ENCODE peak calls at places on chromosomes 13 and 19, in eight cellular contexts. J, U, S, L, I, X, E and T are unnamed samples.
A peak's percentile ranks its signal among the peaks of the same experiment; 100 is the strongest.

GRCh38 chr13:80029170-80029569 is 311.8 kb downstream of the SPRY2 start:
- DNase-seq in X (no peak), U (no peak), L (no peak), J (no peak), E (no peak), S (peak; percentile 9), I (no peak), T (no peak)

GRCh38 chr19:42872608-42873007 is 6.9 kb downstream of the PSG1 start:
- DNase-seq in L (no peak), J (no peak), X (no peak), E (no peak), U (no peak), I (no peak), S (no peak), T (no peak)

GRCh38 chr19:49056101-49056901 is 1.2 kb downstream of the CGB7 start:
- DNase-seq in J (peak; percentile 23), E (peak; percentile 33), U (peak; percentile 70), S (peak; percentile 66), L (peak; percentile 25), I (peak; percentile 59), X (peak; percentile 91), T (peak; percentile 48)

GRCh38 chr13:90839061-90839460 is 508.4 kb upstream of the MIR17HG start:
- DNase-seq in L (no peak), E (no peak), X (no peak), U (no peak), I (no peak), S (no peak), J (no peak), T (no peak)

GRCh38 chr13:72437458-72437857 is 290.0 kb downstream of the MZT1 start:
- DNase-seq in I (peak; percentile 88), U (no peak), L (no peak), X (no peak), S (no peak), J (no peak), E (no peak), T (no peak)

GRCh38 chr19:39409886-39410619 is 2.4 kb upstream of the PLEKHG2 start:
- DNase-seq in U (peak; percentile 90), I (peak; percentile 73), S (peak; percentile 87), J (peak; percentile 25), X (peak; percentile 73), L (peak; percentile 75), E (peak; percentile 81), T (peak; percentile 67)

GRCh38 chr13:112330479-112331407 is 45.4 kb upstream of the SPACA7 start:
- DNase-seq in S (no peak), U (no peak), L (no peak), I (no peak), X (no peak), E (no peak), J (no peak), T (no peak)

GRCh38 chr19:4052114-4052992 is 14.3 kb downstream of the ZBTB7A start:
- DNase-seq in J (peak; percentile 95), S (peak; percentile 56), L (no peak), U (peak; percentile 68), X (no peak), E (peak; percentile 81), I (peak; percentile 63), T (no peak)

GRCh38 chr19:17703823-17704463 is 15.3 kb upstream of the MAP1S start:
- DNase-seq in E (no peak), I (peak; percentile 43), U (peak; percentile 68), S (peak; percentile 55), X (peak; percentile 80), J (peak; percentile 33), L (peak; percentile 35), T (peak; percentile 33)

GRCh38 chr13:46571189-46571901 is 18.4 kb downstream of the LRCH1 start:
- DNase-seq in X (no peak), I (peak; percentile 83), S (no peak), L (no peak), E (no peak), J (peak; percentile 39), U (no peak), T (peak; percentile 13)

GRCh38 chr13:112056284-112056727 is 10.6 kb upstream of the SOX1 start:
- DNase-seq in J (no peak), S (no peak), I (no peak), E (no peak), L (no peak), U (no peak), X (peak; percentile 38), T (no peak)

GRCh38 chr19:58229255-58229639 is 533 bp downstream of the ZNF544 start:
- DNase-seq in S (no peak), X (peak; percentile 44), L (no peak), J (peak; percentile 30), I (peak; percentile 25), E (no peak), U (no peak), T (peak; percentile 34)

GRCh38 chr13:93767917-93768422 is 541.4 kb downstream of the GPC6 start:
- DNase-seq in J (peak; percentile 74), L (no peak), U (no peak), I (no peak), S (no peak), E (no peak), X (no peak), T (no peak)

GRCh38 chr19:29872224-29872731 is 60.5 kb downstream of the CCNE1 start:
- DNase-seq in U (no peak), I (peak; percentile 31), X (peak; percentile 49), J (no peak), L (no peak), S (no peak), E (no peak), T (no peak)

GRCh38 chr13:109840201-109840892 is 54.0 kb upstream of the IRS2 start:
- DNase-seq in L (no peak), U (no peak), J (no peak), S (no peak), E (no peak), I (peak; percentile 81), X (no peak), T (no peak)

GRCh38 chr13:92677571-92677970 is 549.0 kb upstream of the GPC6 start:
- DNase-seq in J (no peak), L (no peak), I (no peak), U (no peak), X (no peak), S (peak; percentile 19), E (no peak), T (no peak)

GRCh38 chr13:59747529-59747928 is 416.2 kb downstream of the DIAPH3 start:
- DNase-seq in E (no peak), S (no peak), X (no peak), I (no peak), U (no peak), J (peak; percentile 15), L (no peak), T (no peak)

GRCh38 chr13:98839826-98840769 is 87.6 kb upstream of the SLC15A1 start:
- DNase-seq in I (peak; percentile 70), S (peak; percentile 59), U (peak; percentile 58), E (no peak), J (peak; percentile 46), X (peak; percentile 72), L (peak; percentile 33), T (peak; percentile 69)

GRCh38 chr19:39207293-39207836 is 3.3 kb upstream of the SYCN start:
- DNase-seq in S (no peak), I (no peak), J (no peak), X (no peak), E (no peak), U (no peak), L (no peak), T (no peak)

DNA sequence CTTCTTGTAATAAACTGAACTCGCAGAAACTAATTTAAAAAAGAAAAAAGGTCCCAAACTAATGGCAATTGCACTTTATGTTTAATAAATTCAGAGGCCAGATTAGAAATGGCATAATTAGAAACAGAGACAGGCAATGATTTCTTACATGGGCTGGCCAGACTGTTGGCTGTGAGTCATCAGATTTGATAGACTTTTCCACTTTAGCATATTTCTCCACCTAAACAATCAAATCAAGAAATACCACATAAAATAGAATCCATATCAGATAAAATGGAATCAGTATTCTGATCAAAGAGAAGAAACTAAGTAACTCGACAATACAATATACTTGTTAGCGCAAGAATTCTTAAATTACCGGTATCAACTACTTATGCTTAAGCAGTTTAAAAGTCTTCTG is 29.0 kb downstream of the EXOSC8 start:
- DNase-seq in X (peak; percentile 30), I (peak; percentile 49), J (no peak), L (no peak), E (no peak), U (no peak), S (no peak), T (no peak)
- H3K36me3 ChIP-seq in X (peaks cover 82% of the 10 kb centered on the region), I (peaks cover 8% of the 10 kb centered on the region), J (peaks cover 56% of the 10 kb centered on the region), L (peaks cover 5% of the 10 kb centered on the region), E (peaks cover 3% of the 10 kb centered on the region), U (peaks cover 100% of the 10 kb centered on the region), S (no peaks in the 10 kb centered on the region), T (peaks cover 17% of the 10 kb centered on the region)

GRCh38 chr19:23802290-23802689 is 43.6 kb upstream of the ZNF681 start:
- DNase-seq in I (no peak), L (no peak), U (no peak), J (no peak), S (no peak), E (no peak), X (peak; percentile 32), T (no peak)
- H3K27ac ChIP-seq in I (no peak overlapping the region), L (no peak overlapping the region), U (no peak overlapping the region), J (no peak overlapping the region), S (no peak overlapping the region), E (no peak overlapping the region), X (no peak overlapping the region), T (no peak overlapping the region)

GRCh38 chr13:35163674-35164073 is 221.6 kb downstream of the NBEA start:
- DNase-seq in J (no peak), X (no peak), S (no peak), I (no peak), L (no peak), U (no peak), E (no peak), T (no peak)

GRCh38 chr13:35164324-35164932 is 222.4 kb downstream of the NBEA start:
- DNase-seq in L (no peak), J (peak; percentile 20), E (no peak), U (no peak), S (no peak), I (peak; percentile 37), X (peak; percentile 16), T (no peak)

GRCh38 chr13:35160921-35161320 is 218.9 kb downstream of the NBEA start:
- DNase-seq in E (no peak), L (no peak), U (no peak), S (no peak), X (no peak), I (no peak), J (no peak), T (no peak)

GRCh38 chr13:35165205-35165604 is 223.1 kb downstream of the NBEA start:
- DNase-seq in X (no peak), S (no peak), U (no peak), I (no peak), J (no peak), L (no peak), E (no peak), T (no peak)

GRCh38 chr13:35162420-35162819 is 220.3 kb downstream of the NBEA start:
- DNase-seq in I (no peak), X (no peak), E (no peak), S (no peak), J (no peak), U (no peak), L (no peak), T (no peak)
- H3K36me3 ChIP-seq in I (no peaks in the 10 kb centered on the region), X (peaks cover 18% of the 10 kb centered on the region), E (no peaks in the 10 kb centered on the region), S (no peaks in the 10 kb centered on the region), J (no peaks in the 10 kb centered on the region), U (no peaks in the 10 kb centered on the region), L (no peaks in the 10 kb centered on the region), T (no peaks in the 10 kb centered on the region)

DNA sequence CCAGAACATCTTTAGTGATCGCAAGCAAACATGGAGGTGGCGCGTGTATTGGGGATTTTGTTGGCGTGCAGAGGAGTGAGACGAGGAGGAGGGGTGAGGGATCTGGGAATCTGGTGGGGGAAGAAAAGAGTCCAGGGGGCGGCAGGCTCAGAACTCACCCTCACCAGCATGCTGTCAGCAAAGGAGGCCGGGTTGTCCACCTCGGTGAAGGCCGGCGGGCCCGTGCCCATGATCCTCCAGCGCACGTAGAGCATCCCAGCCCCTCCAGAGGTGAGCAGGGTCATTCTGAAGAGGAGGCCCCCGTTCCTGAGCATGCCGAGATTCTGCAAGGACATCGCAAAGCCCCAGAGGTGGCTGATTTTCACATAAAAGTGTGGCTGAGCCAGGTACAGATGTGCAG is 37.2 kb downstream of the TMTC4 start:
- DNase-seq in S (no peak), J (no peak), L (no peak), U (no peak), I (no peak), E (no peak), X (no peak), T (no peak)
- H3K27ac ChIP-seq in S (no peak overlapping the region), J (no peak overlapping the region), L (no peak overlapping the region), U (no peak overlapping the region), I (no peak overlapping the region), E (no peak overlapping the region), X (no peak overlapping the region), T (no peak overlapping the region)